ENCODE peak calls at places on chromosome X, in ten cellular contexts. L is astrocyte, W is colonic mucosa, F is neural progenitor cell, R is mammary epithelial cell, V is MM.1S, E is fibroblast of lung, P is K562, N is keratinocyte, K is SK-N-SH. B is an unnamed sample.

GRCh38 chrX:37745354-37745753 is 34.5 kb upstream of the CYBB start:
- DNase-seq in V (peak), L (peak), E (peak), F (peak), W (peak), K (peak), N (no peak), R (peak), P (peak), B (peak)

GRCh38 chrX:140501940-140502468 is 2.9 kb downstream of the SOX3 start:
- DNase-seq in N (no peak), F (peak), K (no peak), W (no peak), E (no peak), R (no peak), L (no peak), P (no peak), V (no peak), B (no peak)

GRCh38 chrX:1244164-1245076 is 24.2 kb upstream of the CSF2RA start:
- DNase-seq in L (no peak), E (no peak), V (peak), W (no peak), N (no peak), P (no peak), K (no peak), F (peak), R (no peak), B (peak)

GRCh38 chrX:2423293-2423692 is 77.5 kb downstream of the DHRSX start:
- DNase-seq in K (no peak), E (no peak), N (no peak), R (peak), L (peak), F (no peak), V (no peak), W (no peak), P (no peak), B (no peak)

GRCh38 chrX:45710081-45710801 is 509.6 kb upstream of the DIPK2B start:
- DNase-seq in E (peak), V (no peak), W (no peak), P (no peak), R (peak), F (no peak), K (peak), L (peak), N (peak), B (no peak)

GRCh38 chrX:115344885-115345653 is 55.6 kb downstream of the LUZP4 start:
- DNase-seq in W (peak), V (peak), E (peak), L (peak), K (peak), R (peak), F (peak), N (peak), P (no peak), B (peak)

GRCh38 chrX:20378291-20378920 is 111.7 kb upstream of the RPS6KA3 start:
- DNase-seq in R (peak), V (no peak), K (no peak), W (peak), P (no peak), F (no peak), L (peak), E (no peak), N (no peak), B (no peak)

GRCh38 chrX:80432441-80432840 is 12.2 kb downstream of the TENT5D start:
- DNase-seq in K (no peak), P (no peak), R (no peak), L (no peak), W (no peak), E (no peak), N (no peak), F (no peak), V (no peak), B (no peak)

GRCh38 chrX:153687121-153688039 is at the start of gene SLC6A8:
- DNase-seq in F (peak), V (peak), E (peak), P (peak), K (peak), R (peak), N (no peak), L (peak), W (peak), B (peak)

GRCh38 chrX:15737188-15737956 is 698 bp upstream of the CA5B start:
- DNase-seq in E (no peak), L (no peak), N (peak), W (no peak), R (peak), K (no peak), F (no peak), V (no peak), P (no peak), B (no peak)

GRCh38 chrX:63275127-63275526 is 76.0 kb downstream of the SPIN4 start:
- DNase-seq in E (no peak), R (peak), L (no peak), N (no peak), V (peak), P (peak), K (peak), W (peak), F (peak), B (no peak)

GRCh38 chrX:20521245-20521644 is 254.5 kb upstream of the RPS6KA3 start:
- DNase-seq in E (peak), P (no peak), W (no peak), L (peak), N (no peak), R (peak), V (no peak), K (no peak), F (no peak), B (no peak)

GRCh38 chrX:45068555-45068954 is 132.1 kb downstream of the DIPK2B start:
- DNase-seq in F (no peak), W (no peak), R (no peak), L (no peak), E (no peak), P (no peak), N (no peak), K (no peak), V (peak), B (no peak)

GRCh38 chrX:141201962-141202361 is 25.0 kb upstream of the LDOC1 start:
- DNase-seq in L (no peak), N (no peak), W (no peak), F (no peak), V (no peak), P (no peak), K (no peak), R (no peak), E (no peak), B (no peak)

GRCh38 chrX:7146703-7147430 is 645 bp upstream of the STS start:
- DNase-seq in L (no peak), F (no peak), N (no peak), P (peak), W (peak), V (peak), R (no peak), E (peak), K (no peak), B (no peak)

GRCh38 chrX:121389976-121390709 is 342.7 kb downstream of the GLUD2 start:
- DNase-seq in E (no peak), W (peak), F (no peak), P (no peak), L (peak), V (no peak), R (peak), N (no peak), K (no peak), B (no peak)

GRCh38 chrX:154485150-154486051 is 1.0 kb downstream of the UBL4A start:
- DNase-seq in V (no peak), F (no peak), N (no peak), R (no peak), L (no peak), W (peak), E (no peak), K (no peak), P (no peak), B (peak)

GRCh38 chrX:24774650-24775049 is 80.9 kb downstream of the POLA1 start:
- DNase-seq in E (no peak), W (no peak), N (no peak), L (no peak), P (no peak), F (no peak), R (peak), K (no peak), V (no peak), B (no peak)

GRCh38 chrX:30973784-30974427 is 84.9 kb upstream of the TAB3 start:
- DNase-seq in N (no peak), P (peak), L (no peak), W (no peak), E (no peak), V (no peak), K (no peak), F (peak), R (no peak), B (no peak)

GRCh38 chrX:101108293-101108692 is 10.3 kb downstream of the CENPI start:
- DNase-seq in N (no peak), V (no peak), K (no peak), E (peak), F (no peak), P (no peak), L (peak), R (no peak), W (no peak), B (no peak)

GRCh38 chrX:137707348-137707747 is 141.4 kb downstream of the ZIC3 start:
- DNase-seq in P (no peak), L (no peak), F (no peak), R (no peak), V (no peak), W (no peak), N (no peak), K (no peak), E (no peak), B (no peak)

GRCh38 chrX:24241822-24242648 is 71.8 kb downstream of the SUPT20HL2 start:
- DNase-seq in K (peak), N (no peak), F (peak), P (peak), E (peak), W (no peak), R (no peak), L (peak), V (peak), B (no peak)

GRCh38 chrX:36957425-36958328 is 50.5 kb upstream of the FAM47C start:
- DNase-seq in P (no peak), L (no peak), K (peak), V (no peak), E (no peak), R (no peak), N (no peak), F (peak), W (no peak), B (peak)

GRCh38 chrX:132809581-132809980 is 148.8 kb downstream of the HS6ST2 start:
- DNase-seq in R (no peak), V (no peak), P (no peak), E (no peak), F (no peak), W (no peak), K (no peak), L (no peak), N (no peak), B (no peak)

GRCh38 chrX:44016906-44017305 is 43.7 kb upstream of the NDP start:
- DNase-seq in F (no peak), N (no peak), P (no peak), R (no peak), V (no peak), L (no peak), K (no peak), W (no peak), E (no peak), B (no peak)

GRCh38 chrX:56233100-56233499 is 944 bp downstream of the KLF8 start:
- DNase-seq in P (no peak), N (no peak), L (no peak), K (no peak), R (no peak), V (no peak), W (peak), F (peak), E (peak), B (peak)

GRCh38 chrX:31036895-31037294 is 34.9 kb downstream of the FTHL17 start:
- DNase-seq in E (peak), R (peak), F (peak), K (peak), V (peak), W (peak), P (peak), L (peak), N (no peak), B (no peak)

GRCh38 chrX:155001873-155002272 is 20.6 kb downstream of the F8 start:
- DNase-seq in E (no peak), L (no peak), N (no peak), V (no peak), R (no peak), K (no peak), P (no peak), F (no peak), W (no peak), B (no peak)

GRCh38 chrX:111445485-111445884 is 33.5 kb upstream of the DCX start:
- DNase-seq in F (peak), E (peak), K (peak), R (peak), W (no peak), N (no peak), V (peak), L (peak), P (peak), B (no peak)

GRCh38 chrX:31126205-31126604 is 54.4 kb upstream of the FTHL17 start:
- DNase-seq in P (no peak), W (no peak), F (no peak), E (peak), L (peak), N (no peak), V (no peak), R (no peak), K (no peak), B (no peak)

GRCh38 chrX:120732461-120732860 is 102.6 kb upstream of the C1GALT1C1 start:
- DNase-seq in W (no peak), P (no peak), L (no peak), V (no peak), N (no peak), R (no peak), K (no peak), E (no peak), F (no peak), B (no peak)

GRCh38 chrX:46279925-46280313 is 265.3 kb downstream of the ZNF674 start:
- DNase-seq in W (no peak), E (peak), L (peak), N (no peak), K (no peak), F (no peak), P (no peak), R (peak), V (no peak), B (no peak)

DNA sequence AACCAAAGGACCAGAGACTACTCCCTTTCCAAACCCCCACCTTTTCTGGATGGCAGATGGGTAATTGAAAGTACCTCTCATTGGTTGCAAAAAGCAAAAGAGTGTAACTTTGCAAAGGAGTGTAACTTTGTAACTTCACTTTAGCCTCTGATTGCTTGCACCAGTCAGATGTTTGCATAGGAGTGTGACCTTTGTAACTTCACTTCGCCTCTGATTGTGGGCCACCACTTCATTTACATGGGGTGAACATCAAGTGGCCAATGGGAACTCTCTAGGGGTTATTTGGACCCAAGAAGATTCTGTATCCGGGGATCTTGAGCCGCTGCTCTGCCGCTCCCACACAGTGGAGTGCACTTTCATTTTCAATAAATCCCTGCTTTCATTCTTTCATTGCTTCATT is 9.9 kb upstream of the SLC25A43 start:
- DNase-seq in F (no peak), R (no peak), N (no peak), W (peak), K (no peak), L (no peak), P (no peak), E (no peak), V (no peak), B (no peak)
- H3K4me3 ChIP-seq in F (no peak), R (no peak), N (no peak), W (no peak), K (no peak), L (no peak), P (no peak), E (no peak), V (no peak), B (no peak)

DNA sequence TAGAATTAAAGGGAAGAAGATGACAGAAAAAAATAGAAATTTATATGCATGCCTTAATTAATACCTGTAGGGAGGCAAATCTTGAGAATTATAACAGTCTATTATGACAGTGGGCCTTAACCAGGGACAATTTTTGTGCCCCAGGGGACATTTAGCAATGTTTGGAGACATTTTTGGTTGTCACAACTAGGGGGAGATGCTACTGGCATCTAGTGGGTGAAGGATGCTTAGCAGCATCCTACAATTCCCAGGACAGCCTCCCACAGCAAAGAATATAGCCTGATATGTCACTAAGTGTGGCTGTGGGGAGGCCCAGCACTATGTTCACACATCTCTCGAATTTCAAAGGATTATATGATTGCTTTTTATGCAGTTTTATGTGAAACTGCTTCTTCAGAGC is 10.5 kb downstream of the GPR82 start:
- DNase-seq in W (no peak), V (no peak), K (peak), R (peak), L (no peak), N (no peak), F (peak), P (no peak), E (peak), B (no peak)
- TF ChIP-seq CTCF in W (no peak), V (peak), K (peak), R (peak), L (peak), N (peak), F (peak), P (peak), E (peak), B (peak)

GRCh38 chrX:48793935-48794334 is 7.5 kb downstream of the GATA1 start:
- DNase-seq in L (no peak), E (no peak), N (no peak), F (no peak), P (no peak), R (no peak), V (no peak), W (no peak), K (no peak), B (no peak)
- H3K9ac ChIP-seq in L (no peak), E (no peak), N (no peak), F (no peak), P (peak), R (no peak), V (no peak), W (no peak), K (no peak), B (no peak)

GRCh38 chrX:9339603-9340569 is 125.0 kb upstream of the TBL1X start:
- DNase-seq in K (no peak), R (no peak), E (peak), W (no peak), P (no peak), F (no peak), L (no peak), N (no peak), V (peak), B (peak)
- H3K4me3 ChIP-seq in K (no peak), R (no peak), E (no peak), W (no peak), P (no peak), F (no peak), L (no peak), N (no peak), V (peak), B (no peak)

GRCh38 chrX:102845020-102845419 is 92.1 kb upstream of the RAB40AL start:
- DNase-seq in R (no peak), F (no peak), N (no peak), P (no peak), W (no peak), V (no peak), K (no peak), E (no peak), L (no peak), B (no peak)

GRCh38 chrX:102847362-102847761 is 89.7 kb upstream of the RAB40AL start:
- DNase-seq in V (no peak), N (no peak), P (no peak), K (no peak), W (no peak), L (no peak), R (no peak), F (no peak), E (no peak), B (no peak)

GRCh38 chrX:102841706-102842003 is 95.4 kb upstream of the RAB40AL start:
- DNase-seq in P (no peak), E (no peak), V (no peak), F (no peak), K (no peak), N (no peak), L (no peak), R (no peak), W (no peak), B (no peak)

GRCh38 chrX:102849396-102849795 is 87.7 kb upstream of the RAB40AL start:
- DNase-seq in P (no peak), K (no peak), F (no peak), V (no peak), R (no peak), L (no peak), E (no peak), W (no peak), N (no peak), B (no peak)

GRCh38 chrX:102846544-102847236 is 90.4 kb upstream of the RAB40AL start:
- DNase-seq in W (no peak), E (peak), P (no peak), L (peak), R (peak), V (no peak), F (no peak), N (no peak), K (no peak), B (no peak)
- TF ChIP-seq CTCF in W (no peak), E (no peak), P (no peak), L (no peak), R (no peak), V (no peak), F (no peak), N (no peak), K (no peak), B (no peak)

GRCh38 chrX:124190440-124190839 is 142.0 kb upstream of the TEX13D start:
- DNase-seq in F (no peak), K (no peak), P (no peak), E (no peak), N (no peak), R (no peak), V (no peak), W (no peak), L (no peak), B (no peak)

GRCh38 chrX:124194903-124195302 is 137.6 kb upstream of the TEX13D start:
- DNase-seq in N (no peak), R (no peak), W (no peak), K (no peak), F (no peak), E (peak), V (no peak), P (no peak), L (no peak), B (no peak)

DNA sequence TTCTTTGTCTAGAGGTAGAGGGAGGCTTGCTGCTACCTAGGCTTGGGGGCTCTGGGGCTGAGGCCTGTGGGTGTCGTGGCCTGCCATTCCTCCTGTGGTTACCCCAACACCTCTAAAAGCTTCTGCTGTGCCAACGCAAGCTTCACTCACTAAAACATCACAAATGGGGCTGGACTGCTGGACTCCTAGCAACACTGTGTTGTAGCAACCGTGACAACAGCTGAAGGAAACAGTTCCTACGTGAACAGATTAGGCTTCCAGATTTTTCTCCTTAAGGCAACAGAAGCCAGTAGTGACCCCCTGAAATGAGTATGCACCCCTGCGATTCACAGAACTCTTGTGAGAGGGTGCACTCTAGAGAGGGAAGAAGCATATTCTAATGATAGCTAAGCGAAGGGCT is 138.3 kb upstream of the TEX13D start:
- DNase-seq in L (no peak), W (no peak), R (no peak), N (no peak), F (no peak), V (no peak), K (no peak), E (peak), P (no peak), B (no peak)
- H3K9ac ChIP-seq in L (no peak), W (no peak), R (no peak), N (no peak), F (no peak), V (no peak), K (no peak), E (no peak), P (no peak), B (no peak)

GRCh38 chrX:34653811-34654210 is 3.3 kb downstream of the TMEM47 start:
- DNase-seq in P (no peak), E (peak), L (no peak), V (no peak), F (peak), R (peak), K (no peak), N (no peak), W (no peak), B (no peak)
- H3K4me3 ChIP-seq in P (no peak), E (peak), L (peak), V (no peak), F (peak), R (peak), K (no peak), N (no peak), W (no peak), B (peak)

B was measured in kidney.